ENCODE peak calls at places on chromosomes 6 and 20, in four cellular contexts. One of them, this sample, is unnamed. For H3K27me3, the result is how much of the 10 kb centered on the place peaks cover.

GRCh38 chr20:3188823-3189413 is 15.6 kb downstream of the DDRGK1 start:
- DNase-seq in fibroblast of lung: no peak
- DNase-seq in breast epithelium: no peak
- DNase-seq in left lung: peak
- DNase-seq in this sample: no peak

GRCh38 chr6:37625591-37626374 is 71.9 kb downstream of the MDGA1 start:
- DNase-seq in fibroblast of lung: no peak
- DNase-seq in breast epithelium: no peak
- DNase-seq in left lung: no peak
- DNase-seq in this sample: no peak

GRCh38 chr6:78810146-78810545 is 57.2 kb upstream of the IRAK1BP1 start:
- DNase-seq in fibroblast of lung: peak
- DNase-seq in breast epithelium: no peak
- DNase-seq in left lung: no peak
- DNase-seq in this sample: no peak

GRCh38 chr20:20369353-20370086 is 1.6 kb downstream of the INSM1 start:
- DNase-seq in fibroblast of lung: no peak
- DNase-seq in breast epithelium: no peak
- DNase-seq in left lung: no peak
- DNase-seq in this sample: no peak

GRCh38 chr20:42721923-42722322 is 467.8 kb downstream of the PTPRT start:
- DNase-seq in fibroblast of lung: no peak
- DNase-seq in breast epithelium: no peak
- DNase-seq in left lung: no peak
- DNase-seq in this sample: no peak

GRCh38 chr6:116060572-116061283 is at the start of gene FRK:
- DNase-seq in fibroblast of lung: peak
- DNase-seq in breast epithelium: no peak
- DNase-seq in left lung: no peak
- DNase-seq in this sample: no peak

GRCh38 chr20:52747736-52748135 is 224.4 kb upstream of the TSHZ2 start:
- DNase-seq in fibroblast of lung: peak
- DNase-seq in breast epithelium: no peak
- DNase-seq in left lung: no peak
- DNase-seq in this sample: no peak

GRCh38 chr6:145530454-145530853 is 204.9 kb downstream of the EPM2A start:
- DNase-seq in fibroblast of lung: no peak
- DNase-seq in breast epithelium: no peak
- DNase-seq in left lung: no peak
- DNase-seq in this sample: no peak

GRCh38 chr6:72624557-72625160 is 2.8 kb downstream of the KCNQ5 start:
- DNase-seq in fibroblast of lung: no peak
- DNase-seq in breast epithelium: no peak
- DNase-seq in left lung: no peak
- DNase-seq in this sample: no peak

GRCh38 chr6:136067731-136068341 is 182.3 kb downstream of the MTFR2 start:
- DNase-seq in fibroblast of lung: peak
- DNase-seq in breast epithelium: no peak
- DNase-seq in left lung: no peak
- DNase-seq in this sample: no peak

GRCh38 chr6:113629940-113630339 is 227.2 kb upstream of the MARCKS start:
- DNase-seq in fibroblast of lung: no peak
- DNase-seq in breast epithelium: no peak
- DNase-seq in left lung: no peak
- DNase-seq in this sample: no peak

GRCh38 chr6:84579404-84579803 is 185.0 kb downstream of the TBX18 start:
- DNase-seq in fibroblast of lung: no peak
- DNase-seq in breast epithelium: no peak
- DNase-seq in left lung: no peak
- DNase-seq in this sample: no peak

GRCh38 chr20:39904713-39905112 is 784.3 kb downstream of the MAFB start:
- DNase-seq in fibroblast of lung: no peak
- DNase-seq in breast epithelium: no peak
- DNase-seq in left lung: no peak
- DNase-seq in this sample: no peak

GRCh38 chr20:33589059-33589458 is 73.1 kb upstream of the C20orf144 start:
- DNase-seq in fibroblast of lung: no peak
- DNase-seq in breast epithelium: no peak
- DNase-seq in left lung: no peak
- DNase-seq in this sample: no peak

GRCh38 chr6:108120311-108120710 is 45.5 kb upstream of the NR2E1 start:
- DNase-seq in fibroblast of lung: no peak
- DNase-seq in breast epithelium: no peak
- DNase-seq in left lung: no peak
- DNase-seq in this sample: no peak

GRCh38 chr6:38043259-38043753 is 223.8 kb downstream of the ZFAND3 start:
- DNase-seq in fibroblast of lung: no peak
- DNase-seq in breast epithelium: no peak
- DNase-seq in left lung: no peak
- DNase-seq in this sample: no peak

GRCh38 chr6:1581120-1581991 is 28.4 kb upstream of the FOXC1 start:
- DNase-seq in fibroblast of lung: no peak
- DNase-seq in breast epithelium: no peak
- DNase-seq in left lung: no peak
- DNase-seq in this sample: no peak

GRCh38 chr6:169824021-169824420 is 72.6 kb downstream of the ERMARD start:
- DNase-seq in fibroblast of lung: no peak
- DNase-seq in breast epithelium: no peak
- DNase-seq in left lung: no peak
- DNase-seq in this sample: no peak

GRCh38 chr6:20688710-20689500 is 154.6 kb downstream of the CDKAL1 start:
- DNase-seq in fibroblast of lung: peak
- DNase-seq in breast epithelium: no peak
- DNase-seq in left lung: no peak
- DNase-seq in this sample: no peak

GRCh38 chr20:41643504-41643938 is 25.3 kb upstream of the CHD6 start:
- DNase-seq in fibroblast of lung: no peak
- DNase-seq in breast epithelium: no peak
- DNase-seq in left lung: no peak
- DNase-seq in this sample: peak

GRCh38 chr6:134464690-134465411 is 146.9 kb upstream of the SGK1 start:
- DNase-seq in fibroblast of lung: peak
- DNase-seq in breast epithelium: no peak
- DNase-seq in left lung: no peak
- DNase-seq in this sample: no peak

GRCh38 chr6:10542135-10542689 is 21.1 kb downstream of the GCNT2 start:
- DNase-seq in fibroblast of lung: no peak
- DNase-seq in breast epithelium: no peak
- DNase-seq in left lung: no peak
- DNase-seq in this sample: no peak

GRCh38 chr6:165663736-165664552 is 903 bp upstream of the PDE10A start:
- DNase-seq in fibroblast of lung: no peak
- DNase-seq in breast epithelium: no peak
- DNase-seq in left lung: peak
- DNase-seq in this sample: no peak

GRCh38 chr6:73983367-73983766 is 287.4 kb downstream of the CD109 start:
- DNase-seq in fibroblast of lung: no peak
- DNase-seq in breast epithelium: no peak
- DNase-seq in left lung: no peak
- DNase-seq in this sample: no peak

GRCh38 chr6:139369068-139369467 is 5.4 kb downstream of the CITED2 start:
- DNase-seq in fibroblast of lung: no peak
- DNase-seq in breast epithelium: no peak
- DNase-seq in left lung: no peak
- DNase-seq in this sample: no peak

GRCh38 chr20:58021481-58021880 is 207.0 kb downstream of the ANKRD60 start:
- DNase-seq in fibroblast of lung: no peak
- DNase-seq in breast epithelium: no peak
- DNase-seq in left lung: no peak
- DNase-seq in this sample: no peak

GRCh38 chr6:168722397-168722796 is 281.4 kb downstream of the SMOC2 start:
- DNase-seq in fibroblast of lung: no peak
- DNase-seq in breast epithelium: no peak
- DNase-seq in left lung: no peak
- DNase-seq in this sample: no peak

GRCh38 chr6:109474995-109475394 is 8.0 kb downstream of the ZBTB24 start:
- DNase-seq in fibroblast of lung: no peak
- DNase-seq in breast epithelium: no peak
- DNase-seq in left lung: no peak
- DNase-seq in this sample: no peak

GRCh38 chr6:69957990-69958559 is 91.7 kb downstream of the COL19A1 start:
- DNase-seq in fibroblast of lung: peak
- DNase-seq in breast epithelium: no peak
- DNase-seq in left lung: no peak
- DNase-seq in this sample: no peak

GRCh38 chr6:125804264-125804663 is 13.5 kb downstream of the NCOA7 start:
- DNase-seq in fibroblast of lung: no peak
- DNase-seq in breast epithelium: no peak
- DNase-seq in left lung: no peak
- DNase-seq in this sample: no peak

GRCh38 chr20:38072885-38073284 is 39.3 kb downstream of the RPRD1B start:
- DNase-seq in fibroblast of lung: no peak
- DNase-seq in breast epithelium: no peak
- DNase-seq in left lung: no peak
- DNase-seq in this sample: no peak

GRCh38 chr20:38076548-38076947 is 43.0 kb downstream of the RPRD1B start:
- DNase-seq in fibroblast of lung: no peak
- DNase-seq in breast epithelium: no peak
- DNase-seq in left lung: no peak
- DNase-seq in this sample: no peak

GRCh38 chr20:38075161-38075998 is 41.8 kb downstream of the RPRD1B start:
- DNase-seq in fibroblast of lung: peak
- DNase-seq in breast epithelium: no peak
- DNase-seq in left lung: no peak
- DNase-seq in this sample: no peak

GRCh38 chr20:38067717-38068365 is 34.3 kb downstream of the RPRD1B start:
- DNase-seq in fibroblast of lung: no peak
- DNase-seq in breast epithelium: no peak
- DNase-seq in left lung: no peak
- DNase-seq in this sample: no peak

GRCh38 chr20:38073307-38074010 is 39.9 kb downstream of the RPRD1B start:
- DNase-seq in fibroblast of lung: peak
- DNase-seq in breast epithelium: no peak
- DNase-seq in left lung: no peak
- DNase-seq in this sample: no peak
- H3K27ac ChIP-seq in fibroblast of lung: peak
- H3K27ac ChIP-seq in breast epithelium: peak
- H3K27ac ChIP-seq in left lung: peak
- H3K27ac ChIP-seq in this sample: peak

GRCh38 chr20:62220666-62221568 is 839 bp upstream of the HRH3 start:
- DNase-seq in fibroblast of lung: no peak
- DNase-seq in breast epithelium: no peak
- DNase-seq in left lung: peak
- DNase-seq in this sample: no peak

GRCh38 chr20:62219101-62219991 is 732 bp downstream of the HRH3 start:
- DNase-seq in fibroblast of lung: no peak
- DNase-seq in breast epithelium: no peak
- DNase-seq in left lung: peak
- DNase-seq in this sample: peak

GRCh38 chr20:62222266-62222850 is 2.3 kb upstream of the HRH3 start:
- DNase-seq in fibroblast of lung: no peak
- DNase-seq in breast epithelium: no peak
- DNase-seq in left lung: peak
- DNase-seq in this sample: no peak

GRCh38 chr20:62217913-62218773 is 1.9 kb downstream of the HRH3 start:
- DNase-seq in fibroblast of lung: no peak
- DNase-seq in breast epithelium: no peak
- DNase-seq in left lung: peak
- DNase-seq in this sample: no peak

GRCh38 chr20:62219992-62220665 is at the start of gene HRH3:
- DNase-seq in fibroblast of lung: no peak
- DNase-seq in breast epithelium: no peak
- DNase-seq in left lung: peak
- DNase-seq in this sample: no peak
- H3K27me3 ChIP-seq in fibroblast of lung: under half
- H3K27me3 ChIP-seq in breast epithelium: under half
- H3K27me3 ChIP-seq in left lung: under half
- H3K27me3 ChIP-seq in this sample: half or more

GRCh38 chr20:62707981-62708521 is 585 bp upstream of the NTSR1 start:
- DNase-seq in fibroblast of lung: no peak
- DNase-seq in breast epithelium: no peak
- DNase-seq in left lung: peak
- DNase-seq in this sample: no peak
- TF ChIP-seq CTCF in fibroblast of lung: no peak
- TF ChIP-seq CTCF in breast epithelium: no peak
- TF ChIP-seq CTCF in left lung: no peak
- TF ChIP-seq CTCF in this sample: no peak

DNA sequence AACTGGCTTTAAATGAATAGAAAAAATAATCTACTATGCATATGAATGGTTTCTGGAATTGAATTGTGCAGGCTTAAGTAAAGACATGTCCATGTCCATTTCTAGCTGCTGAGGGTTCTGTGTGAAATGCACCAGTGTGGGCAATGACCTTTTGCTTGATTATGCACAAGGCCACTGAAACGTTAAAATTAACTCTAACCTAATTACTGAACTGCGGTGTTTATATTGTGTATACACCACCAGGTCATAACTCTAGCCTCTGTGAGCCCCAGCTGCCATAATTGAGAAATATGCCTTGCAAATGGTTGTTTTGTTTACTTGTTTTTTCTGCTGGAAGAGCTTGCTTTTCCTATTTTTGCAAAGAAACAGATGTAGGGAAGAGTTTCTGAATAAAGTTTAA is 46.1 kb downstream of the RSPO3 start:
- DNase-seq in fibroblast of lung: peak
- DNase-seq in breast epithelium: no peak
- DNase-seq in left lung: no peak
- DNase-seq in this sample: no peak
- H3K27ac ChIP-seq in fibroblast of lung: no peak
- H3K27ac ChIP-seq in breast epithelium: no peak
- H3K27ac ChIP-seq in left lung: no peak
- H3K27ac ChIP-seq in this sample: no peak

DNA sequence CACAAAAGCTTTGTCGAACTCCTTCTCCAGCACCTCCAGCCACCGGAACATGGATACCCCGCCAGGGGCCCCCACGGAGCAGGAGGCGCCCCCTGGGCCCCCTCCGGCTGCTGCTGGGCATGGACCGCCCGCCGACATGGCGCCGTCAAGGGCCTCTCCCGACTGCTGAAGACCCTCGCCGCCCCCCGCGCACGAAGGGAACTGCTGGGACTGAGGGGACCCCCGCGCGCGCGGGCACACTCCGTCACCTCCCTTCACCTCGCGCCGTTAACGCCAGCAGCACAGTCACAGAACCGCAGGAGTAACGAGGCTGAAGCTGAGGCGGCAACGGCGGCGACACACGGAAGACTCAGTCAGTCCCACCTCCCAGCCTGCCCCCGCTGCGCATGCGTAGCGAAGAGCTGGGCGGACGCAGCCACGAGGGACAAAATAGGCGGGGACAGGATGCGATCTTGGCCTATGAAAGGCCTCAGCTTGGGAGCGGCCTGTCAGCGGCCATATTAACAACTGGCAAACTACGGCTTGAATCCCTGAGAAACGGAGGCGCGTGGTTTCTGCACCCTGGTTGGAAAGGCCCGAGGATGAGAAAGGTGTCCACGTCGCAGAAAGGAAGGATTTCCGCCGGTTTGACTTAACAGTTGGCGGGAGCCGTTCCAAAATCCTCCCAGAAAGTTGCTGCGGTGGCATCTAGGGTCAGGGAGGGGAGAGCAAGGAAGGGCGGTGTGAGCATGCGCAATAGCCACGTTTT is at the start of gene GOPC:
- DNase-seq in fibroblast of lung: peak
- DNase-seq in breast epithelium: peak
- DNase-seq in left lung: peak
- DNase-seq in this sample: peak
- H3K27me3 ChIP-seq in fibroblast of lung: under half
- H3K27me3 ChIP-seq in breast epithelium: under half
- H3K27me3 ChIP-seq in left lung: under half
- H3K27me3 ChIP-seq in this sample: under half

This sample was measured in dorsolateral prefrontal cortex.